ENCODE peak calls at places on chromosomes 5 and 9, in nine cellular contexts. V, W, P, X, F, C, I, B and L are unnamed samples.

GRCh38 chr9:107180206-107180605 is 102.9 kb upstream of the RAD23B start:
- DNase-seq in W (no peak), B (no peak), C (no peak), I (no peak), V (no peak), P (no peak), F (no peak), X (no peak), L (no peak)

GRCh38 chr5:93192107-93192506 is 388.9 kb downstream of the NR2F1-AS1 start:
- DNase-seq in C (no peak), X (no peak), W (no peak), B (no peak), F (no peak), V (no peak), I (peak; percentile 93), P (no peak), L (no peak)

GRCh38 chr5:171615201-171616001 is 170.2 kb upstream of the SMIM23 start:
- DNase-seq in P (no peak), C (peak; percentile 57), F (no peak), V (no peak), X (no peak), W (no peak), I (peak; percentile 53), B (peak; percentile 39), L (no peak)

GRCh38 chr5:53369681-53370080 is 110.7 kb upstream of the FST start:
- DNase-seq in C (no peak), B (no peak), X (no peak), V (no peak), I (no peak), F (no peak), W (no peak), P (no peak), L (no peak)

GRCh38 chr5:55141945-55142690 is 17.9 kb upstream of the GPX8 start:
- DNase-seq in W (no peak), I (no peak), P (no peak), F (no peak), X (no peak), C (no peak), V (no peak), B (no peak), L (no peak)

GRCh38 chr5:38783011-38783551 is 62.7 kb upstream of the OSMR start:
- DNase-seq in F (no peak), W (no peak), V (no peak), X (peak; percentile 27), B (no peak), I (peak; percentile 96), C (no peak), P (no peak), L (no peak)

GRCh38 chr5:132825165-132825823 is 5.2 kb downstream of the SHROOM1 start:
- DNase-seq in F (no peak), C (no peak), B (no peak), P (no peak), I (no peak), W (no peak), X (no peak), V (no peak), L (peak; percentile 57)

GRCh38 chr5:84181093-84181492 is 203.6 kb downstream of the EDIL3 start:
- DNase-seq in C (no peak), B (no peak), X (no peak), I (no peak), W (no peak), V (no peak), F (no peak), P (no peak), L (no peak)

GRCh38 chr9:138011951-138012500 is 134.4 kb downstream of the CACNA1B start:
- DNase-seq in V (no peak), B (no peak), F (no peak), I (no peak), P (no peak), C (no peak), W (no peak), X (no peak), L (no peak)

GRCh38 chr5:139705655-139706587 is 57.8 kb downstream of the CXXC5 start:
- DNase-seq in W (no peak), I (no peak), F (no peak), V (no peak), C (no peak), B (no peak), P (no peak), X (no peak), L (no peak)

GRCh38 chr5:72509401-72509800 is 2.2 kb upstream of the ZNF366 start:
- DNase-seq in C (no peak), F (no peak), X (no peak), B (peak; percentile 64), I (no peak), W (peak; percentile 92), P (no peak), V (peak; percentile 81), L (peak; percentile 88)

GRCh38 chr5:5480481-5481111 is 58.1 kb downstream of the ICE1 start:
- DNase-seq in I (no peak), X (no peak), F (no peak), V (no peak), W (no peak), B (no peak), P (no peak), C (no peak), L (no peak)

GRCh38 chr5:95973793-95974325 is 12.2 kb upstream of the ELL2 start:
- DNase-seq in I (no peak), C (no peak), X (no peak), P (no peak), B (no peak), W (no peak), F (no peak), V (no peak), L (no peak)

GRCh38 chr5:14872070-14872989 is 752 bp upstream of the ANKH start:
- DNase-seq in V (peak; percentile 72), I (peak; percentile 34), W (peak; percentile 83), X (peak; percentile 60), B (peak; percentile 83), C (peak; percentile 62), F (peak; percentile 85), P (peak; percentile 56), L (peak; percentile 91)

DNA sequence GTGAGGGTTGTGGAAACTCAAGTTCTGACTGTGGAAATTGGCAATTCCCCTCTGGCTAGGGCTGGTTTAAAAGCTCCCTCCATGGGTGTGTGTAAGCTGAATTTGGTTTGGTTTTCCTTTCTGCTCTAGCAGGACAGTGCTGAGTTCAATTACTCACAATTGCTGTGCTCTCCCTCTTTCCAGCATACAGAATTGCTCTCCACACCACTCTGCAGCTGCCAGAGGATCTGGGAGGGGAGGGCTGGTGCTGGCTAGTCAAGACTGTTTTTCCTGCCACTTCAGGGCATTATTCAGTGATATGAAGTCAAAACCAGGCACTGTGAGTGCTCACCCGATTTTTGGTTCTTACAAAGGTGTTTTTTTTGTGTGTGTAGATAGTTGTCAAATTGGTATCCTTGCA is 336.9 kb upstream of the SLC24A2 start:
- DNase-seq in C (no peak), W (no peak), V (no peak), I (no peak), P (no peak), F (no peak), B (no peak), X (no peak), L (no peak)
- H3K27ac ChIP-seq in C (no peak overlapping the region), W (no peak overlapping the region), V (no peak overlapping the region), I (no peak overlapping the region), P (no peak overlapping the region), F (no peak overlapping the region), B (no peak overlapping the region), X (no peak overlapping the region), L (no peak overlapping the region)

GRCh38 chr5:172776235-172776594 is 5.2 kb upstream of the DUSP1 start:
- DNase-seq in X (no peak), V (no peak), I (peak; percentile 80), W (no peak), F (no peak), B (no peak), C (no peak), P (no peak), L (no peak)

GRCh38 chr5:172772112-172772906 is 1.3 kb upstream of the DUSP1 start:
- DNase-seq in F (peak; percentile 95), I (peak; percentile 93), C (peak; percentile 97), P (peak; percentile 93), X (peak; percentile 87), V (peak; percentile 97), W (peak; percentile 99), B (peak; percentile 88), L (peak; percentile 99)

GRCh38 chr5:172775326-172776234 is 4.6 kb upstream of the DUSP1 start:
- DNase-seq in V (peak; percentile 92), P (peak; percentile 71), W (peak; percentile 94), F (peak; percentile 84), I (peak; percentile 74), C (peak; percentile 95), B (no peak), X (peak; percentile 96), L (peak; percentile 98)

GRCh38 chr5:172773481-172774469 is 2.8 kb upstream of the DUSP1 start:
- DNase-seq in I (no peak), W (peak; percentile 68), B (no peak), V (no peak), P (no peak), F (no peak), X (peak; percentile 76), C (no peak), L (no peak)

GRCh38 chr5:172774561-172775271 is 3.7 kb upstream of the DUSP1 start:
- DNase-seq in I (no peak), X (peak; percentile 14), B (no peak), P (no peak), F (no peak), V (no peak), W (peak; percentile 62), C (no peak), L (no peak)
- H3K4me1 ChIP-seq in I (peaks cover 60% of the 10 kb centered on the region), X (peaks cover 26% of the 10 kb centered on the region), B (peaks cover 21% of the 10 kb centered on the region), P (no peaks in the 10 kb centered on the region), F (peaks cover 84% of the 10 kb centered on the region), V (peaks cover 52% of the 10 kb centered on the region), W (peaks cover 8% of the 10 kb centered on the region), C (peaks cover 23% of the 10 kb centered on the region), L (peaks cover 69% of the 10 kb centered on the region)

GRCh38 chr9:123282343-123283047 is 14.1 kb upstream of the STRBP start:
- DNase-seq in F (peak; percentile 19), P (no peak), I (peak; percentile 17), V (no peak), W (no peak), X (peak; percentile 65), C (no peak), B (peak; percentile 54), L (no peak)
- H3K4me3 ChIP-seq in F (no peak overlapping the region), P (no peak overlapping the region), I (no peak overlapping the region), V (no peak overlapping the region), W (no peak overlapping the region), X (no peak overlapping the region), C (no peak overlapping the region), B (no peak overlapping the region), L (no peak overlapping the region)

GRCh38 chr5:57179262-57179960 is 5.6 kb downstream of the GPBP1 start:
- DNase-seq in C (no peak), X (no peak), I (no peak), B (no peak), P (no peak), F (no peak), W (no peak), V (no peak), L (no peak)
- H3K27ac ChIP-seq in C (peak overlapping the region; percentile 4), X (peak overlapping the region; percentile 44), I (no peak overlapping the region), B (peak overlapping the region; percentile 50), P (peak overlapping the region; percentile 4), F (peak overlapping the region; percentile 4), W (peak overlapping the region; percentile 52), V (peak overlapping the region; percentile 48), L (peak overlapping the region; percentile 66)

DNA sequence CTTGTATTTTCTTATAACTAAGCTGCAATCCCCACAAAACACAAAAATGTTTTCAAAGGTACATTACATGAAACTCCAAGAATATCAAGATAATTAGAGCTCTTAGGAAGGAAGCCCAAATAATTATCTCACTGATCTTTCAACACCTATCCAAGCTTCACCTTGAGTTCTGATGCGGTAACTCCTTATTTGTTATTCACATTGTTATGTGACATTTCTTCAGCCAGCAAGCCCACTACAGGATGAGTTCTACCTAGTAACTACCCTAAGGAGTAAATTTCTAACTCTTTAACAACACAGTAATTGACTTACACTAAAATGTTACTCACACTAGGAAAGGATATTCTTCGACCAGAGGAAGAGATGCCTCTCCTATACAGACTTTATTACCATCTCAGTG is 9.9 kb downstream of the NR6A1 start:
- DNase-seq in V (no peak), X (no peak), B (no peak), C (no peak), F (no peak), W (no peak), P (no peak), I (no peak), L (no peak)
- H3K4me1 ChIP-seq in V (no peaks in the 10 kb centered on the region), X (no peaks in the 10 kb centered on the region), B (no peaks in the 10 kb centered on the region), C (no peaks in the 10 kb centered on the region), F (peaks cover 20% of the 10 kb centered on the region), W (no peaks in the 10 kb centered on the region), P (peaks cover 5% of the 10 kb centered on the region), I (no peaks in the 10 kb centered on the region), L (no peaks in the 10 kb centered on the region)